ENCODE peak calls at places on chromosome X, in six cellular contexts. U is uterus, A is ELR, P is transverse colon, R is cardiac fibroblast, I is NAMALWA. B is an unnamed sample.

GRCh38 chrX:26581086-26581485 is 365.1 kb downstream of the MAGEB5 start:
- DNase-seq in A (no peak), P (no peak), R (peak; percentile 48), I (no peak), U (no peak), B (no peak)

GRCh38 chrX:9704876-9705465 is 60.7 kb downstream of the GPR143 start:
- DNase-seq in I (no peak), U (no peak), P (no peak), A (no peak), R (no peak), B (no peak)

GRCh38 chrX:3815896-3816664 is 102.6 kb upstream of the PRKX start:
- DNase-seq in P (peak; percentile 70), U (peak; percentile 48), I (peak; percentile 40), A (peak; percentile 55), R (peak; percentile 23), B (peak; percentile 57)

GRCh38 chrX:120457766-120458180 is 11.3 kb downstream of the LAMP2 start:
- DNase-seq in P (no peak), U (no peak), I (peak; percentile 69), A (peak; percentile 85), R (peak; percentile 85), B (no peak)

GRCh38 chrX:2552621-2553297 is 52.0 kb upstream of the DHRSX start:
- DNase-seq in I (no peak), A (peak; percentile 24), P (no peak), U (no peak), R (peak; percentile 17), B (no peak)

GRCh38 chrX:74423289-74423985 is 2.1 kb downstream of the SLC16A2 start:
- DNase-seq in P (no peak), U (no peak), R (no peak), A (no peak), I (no peak), B (no peak)

GRCh38 chrX:9383655-9384054 is 81.2 kb upstream of the TBL1X start:
- DNase-seq in I (no peak), A (no peak), R (no peak), P (no peak), U (no peak), B (no peak)

GRCh38 chrX:77448170-77448569 is 981 bp downstream of the FGF16 start:
- DNase-seq in A (no peak), P (no peak), U (no peak), R (no peak), I (no peak), B (no peak)

GRCh38 chrX:15930585-15930984 is 76.0 kb upstream of the AP1S2 start:
- DNase-seq in P (no peak), U (no peak), I (peak; percentile 19), A (peak; percentile 55), R (peak; percentile 66), B (no peak)

GRCh38 chrX:39953027-39953426 is 144.7 kb downstream of the BCOR start:
- DNase-seq in P (no peak), A (no peak), I (peak; percentile 37), R (no peak), U (no peak), B (no peak)

B was measured in ureter.